ENCODE peak calls at places on chromosomes 16 and 17, in eight cellular contexts. X, P, W, H, Q, T, L and K are unnamed samples.

GRCh38 chr17:36586138-36586537 is 5.5 kb upstream of the DHRS11 start:
- DNase-seq in L (no peak), X (no peak), Q (no peak), P (no peak), H (no peak), W (no peak), T (no peak), K (no peak)

GRCh38 chr16:27232061-27232841 is 28.9 kb downstream of the KDM8 start:
- DNase-seq in H (no peak), P (no peak), X (peak; percentile 75), Q (no peak), T (peak; percentile 89), L (no peak), W (no peak), K (no peak)

GRCh38 chr17:59106463-59107305 is at the start of gene TRIM37:
- DNase-seq in Q (peak; percentile 99), X (peak; percentile 99), T (peak; percentile 99), H (peak; percentile 97), W (peak; percentile 94), L (peak; percentile 98), P (peak; percentile 80), K (peak; percentile 99)

GRCh38 chr16:1309888-1310831 is 724 bp downstream of the UBE2I start:
- DNase-seq in T (no peak), P (no peak), W (no peak), X (peak; percentile 81), H (no peak), L (peak; percentile 53), Q (peak; percentile 57), K (peak; percentile 82)

GRCh38 chr16:56617212-56618085 is 8.1 kb upstream of the MT1E start:
- DNase-seq in P (no peak), W (no peak), T (no peak), H (no peak), Q (peak; percentile 24), L (no peak), X (peak; percentile 84), K (no peak)

GRCh38 chr17:34895388-34895787 is 65.9 kb downstream of the CCT6B start:
- DNase-seq in T (no peak), L (no peak), P (no peak), Q (no peak), H (no peak), X (no peak), W (no peak), K (no peak)

GRCh38 chr17:15944720-15945492 is at the start of gene ADORA2B:
- DNase-seq in X (peak; percentile 84), W (no peak), L (no peak), T (peak; percentile 24), P (no peak), Q (no peak), H (no peak), K (peak; percentile 83)

GRCh38 chr16:4833584-4833983 is 13.5 kb downstream of the GLYR1 start:
- DNase-seq in W (no peak), X (no peak), L (no peak), P (no peak), T (no peak), Q (no peak), H (no peak), K (peak; percentile 54)

GRCh38 chr16:26317885-26318284 is 626.1 kb downstream of the HS3ST4 start:
- DNase-seq in X (no peak), T (no peak), L (no peak), W (no peak), H (no peak), P (no peak), Q (no peak), K (no peak)

GRCh38 chr17:72588961-72589360 is 468.1 kb downstream of the SOX9 start:
- DNase-seq in W (no peak), X (no peak), H (no peak), P (no peak), T (no peak), Q (no peak), L (no peak), K (no peak)

GRCh38 chr17:49013311-49014205 is 16.4 kb downstream of the IGF2BP1 start:
- DNase-seq in W (no peak), P (no peak), H (no peak), T (no peak), X (peak; percentile 42), L (no peak), Q (no peak), K (no peak)

GRCh38 chr17:50047488-50048126 is 8.3 kb upstream of the ITGA3 start:
- DNase-seq in H (no peak), T (no peak), P (no peak), Q (no peak), L (no peak), X (no peak), W (no peak), K (no peak)

GRCh38 chr17:31579265-31579664 is 187.8 kb downstream of the RAB11FIP4 start:
- DNase-seq in X (no peak), W (no peak), H (no peak), T (no peak), L (no peak), P (no peak), Q (no peak), K (no peak)

GRCh38 chr16:72896719-72897118 is 151.2 kb downstream of the ZFHX3 start:
- DNase-seq in X (no peak), P (no peak), Q (no peak), L (no peak), T (no peak), H (no peak), W (no peak), K (no peak)

GRCh38 chr17:66589892-66590291 is 245.0 kb upstream of the CACNG5 start:
- DNase-seq in L (no peak), P (no peak), H (no peak), W (no peak), T (no peak), X (no peak), Q (no peak), K (no peak)

GRCh38 chr17:72120878-72121163 is at the start of gene SOX9:
- DNase-seq in P (peak; percentile 69), Q (no peak), T (no peak), L (no peak), H (no peak), W (no peak), X (no peak), K (no peak)

GRCh38 chr16:4272114-4272954 is 489 bp downstream of the TFAP4 start:
- DNase-seq in Q (peak; percentile 43), X (peak; percentile 85), W (no peak), P (peak; percentile 55), T (peak; percentile 45), L (no peak), H (no peak), K (peak; percentile 68)

GRCh38 chr16:26220894-26221293 is 529.1 kb downstream of the HS3ST4 start:
- DNase-seq in X (no peak), Q (no peak), H (no peak), W (no peak), P (no peak), T (no peak), L (no peak), K (no peak)

GRCh38 chr17:50564916-50565315 is 4.4 kb downstream of the CACNA1G start:
- DNase-seq in H (no peak), P (no peak), T (no peak), Q (peak; percentile 21), X (no peak), L (no peak), W (no peak), K (no peak)

GRCh38 chr17:54903375-54903774 is 2.7 kb downstream of the TOM1L1 start:
- DNase-seq in Q (no peak), P (no peak), T (no peak), W (no peak), X (no peak), L (no peak), H (no peak), K (no peak)

GRCh38 chr17:19553036-19553435 is 19.4 kb downstream of the SLC47A1 start:
- DNase-seq in L (no peak), T (no peak), W (no peak), P (no peak), X (no peak), Q (no peak), H (no peak), K (no peak)

GRCh38 chr17:17228521-17229279 is 8.3 kb downstream of the FLCN start:
- DNase-seq in L (no peak), W (no peak), T (no peak), X (no peak), Q (no peak), P (no peak), H (no peak), K (peak; percentile 24)

GRCh38 chr17:44940768-44941167 is 6.8 kb downstream of the KIF18B start:
- DNase-seq in X (no peak), T (no peak), P (no peak), H (no peak), Q (no peak), L (no peak), W (no peak), K (no peak)

GRCh38 chr17:73933164-73933766 is 270.2 kb upstream of the RPL38 start:
- DNase-seq in H (no peak), Q (no peak), X (no peak), W (no peak), P (no peak), L (no peak), T (no peak), K (no peak)

GRCh38 chr16:87017388-87018012 is 299.7 kb downstream of the C16orf95 start:
- DNase-seq in P (no peak), T (no peak), X (no peak), L (no peak), H (no peak), Q (no peak), W (no peak), K (no peak)

GRCh38 chr17:21242026-21242700 is 11.0 kb downstream of the NATD1 start:
- DNase-seq in W (no peak), X (no peak), H (no peak), T (no peak), P (no peak), Q (no peak), L (no peak), K (no peak)

GRCh38 chr16:31211960-31212359 is 2.0 kb upstream of the TRIM72 start:
- DNase-seq in P (no peak), Q (no peak), T (no peak), L (no peak), H (no peak), W (no peak), X (no peak), K (no peak)

GRCh38 chr16:75943705-75944514 is 217.6 kb upstream of the CPHXL start:
- DNase-seq in Q (no peak), T (no peak), W (no peak), L (no peak), H (no peak), P (no peak), X (no peak), K (no peak)

GRCh38 chr17:29589524-29590260 is at the start of gene GIT1:
- DNase-seq in Q (peak; percentile 81), H (peak; percentile 60), W (peak; percentile 60), T (peak; percentile 73), L (peak; percentile 77), P (peak; percentile 50), X (peak; percentile 90), K (peak; percentile 85)

GRCh38 chr17:69390735-69391501 is 23.6 kb upstream of the MAP2K6 start:
- DNase-seq in W (no peak), T (no peak), Q (no peak), X (no peak), L (no peak), H (no peak), P (no peak), K (no peak)

GRCh38 chr17:54967621-54968258 is 714 bp downstream of the COX11 start:
- DNase-seq in W (peak; percentile 58), P (no peak), H (no peak), L (no peak), X (no peak), T (no peak), Q (peak; percentile 50), K (peak; percentile 54)

GRCh38 chr16:82936941-82937551 is 310.3 kb downstream of the CDH13 start:
- DNase-seq in H (no peak), L (no peak), Q (no peak), P (no peak), X (no peak), W (peak; percentile 46), T (no peak), K (no peak)